ENCODE peak calls at places on chromosomes 1 and 21, in four cellular contexts. One of them, this sample, is unnamed.

GRCh38 chr1:10634428-10635384 is 160.0 kb downstream of the PEX14 start:
- DNase-seq in SHP77: no peak
- DNase-seq in GF-D8: no peak
- DNase-seq in HT1080: no peak
- DNase-seq in this sample: no peak

GRCh38 chr1:229148041-229148671 is 122.8 kb upstream of the RAB4A start:
- DNase-seq in GF-D8: peak; percentile 83
- DNase-seq in HT1080: peak; percentile 15
- DNase-seq in SHP77: peak; percentile 47
- DNase-seq in this sample: peak; percentile 94

GRCh38 chr1:77446841-77447555 is 165.2 kb downstream of the AK5 start:
- DNase-seq in SHP77: no peak
- DNase-seq in HT1080: no peak
- DNase-seq in GF-D8: no peak
- DNase-seq in this sample: no peak

GRCh38 chr1:38045431-38046332 is 911 bp downstream of the POU3F1 start:
- DNase-seq in SHP77: no peak
- DNase-seq in HT1080: no peak
- DNase-seq in GF-D8: no peak
- DNase-seq in this sample: no peak

GRCh38 chr1:1083181-1084027 is 9.3 kb upstream of the RNF223 start:
- DNase-seq in HT1080: no peak
- DNase-seq in SHP77: no peak
- DNase-seq in GF-D8: no peak
- DNase-seq in this sample: no peak

GRCh38 chr1:203607169-203607873 is 19.3 kb upstream of the ATP2B4 start:
- DNase-seq in HT1080: peak; percentile 96
- DNase-seq in GF-D8: peak; percentile 50
- DNase-seq in SHP77: no peak
- DNase-seq in this sample: no peak

GRCh38 chr1:18951818-18952391 is 4.6 kb downstream of the IFFO2 start:
- DNase-seq in SHP77: no peak
- DNase-seq in GF-D8: peak; percentile 8
- DNase-seq in HT1080: no peak
- DNase-seq in this sample: no peak

GRCh38 chr1:181476581-181476980 is 6.7 kb upstream of the CACNA1E start:
- DNase-seq in GF-D8: no peak
- DNase-seq in SHP77: no peak
- DNase-seq in HT1080: no peak
- DNase-seq in this sample: no peak

GRCh38 chr1:79859212-79859948 is 852.9 kb upstream of the ADGRL4 start:
- DNase-seq in SHP77: no peak
- DNase-seq in HT1080: peak; percentile 70
- DNase-seq in GF-D8: no peak
- DNase-seq in this sample: no peak

GRCh38 chr1:228282329-228283042 is 74.6 kb downstream of the OBSCN start:
- DNase-seq in GF-D8: no peak
- DNase-seq in HT1080: peak; percentile 17
- DNase-seq in SHP77: no peak
- DNase-seq in this sample: no peak

GRCh38 chr1:247487057-247487456 is 29.2 kb upstream of the OR2B11 start:
- DNase-seq in GF-D8: peak; percentile 54
- DNase-seq in HT1080: peak; percentile 50
- DNase-seq in SHP77: peak; percentile 23
- DNase-seq in this sample: peak; percentile 20

GRCh38 chr1:94755675-94756074 is 64.5 kb upstream of the SLC44A3 start:
- DNase-seq in GF-D8: peak; percentile 32
- DNase-seq in HT1080: peak; percentile 52
- DNase-seq in SHP77: peak; percentile 37
- DNase-seq in this sample: peak; percentile 81

GRCh38 chr1:5508669-5509330 is 483.4 kb downstream of the NPHP4 start:
- DNase-seq in GF-D8: no peak
- DNase-seq in HT1080: no peak
- DNase-seq in SHP77: no peak
- DNase-seq in this sample: no peak

GRCh38 chr1:92970990-92971689 is 9.9 kb upstream of the DIPK1A start:
- DNase-seq in GF-D8: no peak
- DNase-seq in HT1080: no peak
- DNase-seq in SHP77: no peak
- DNase-seq in this sample: no peak

GRCh38 chr1:182739545-182739944 is 50.0 kb upstream of the NPL start:
- DNase-seq in HT1080: no peak
- DNase-seq in SHP77: peak; percentile 49
- DNase-seq in GF-D8: no peak
- DNase-seq in this sample: peak; percentile 44

GRCh38 chr21:33380483-33380998 is 22.7 kb upstream of the IFNGR2 start:
- DNase-seq in SHP77: peak; percentile 77
- DNase-seq in GF-D8: peak; percentile 84
- DNase-seq in HT1080: peak; percentile 98
- DNase-seq in this sample: peak; percentile 75

GRCh38 chr1:223245983-223246382 is 102.9 kb upstream of the TLR5 start:
- DNase-seq in SHP77: no peak
- DNase-seq in HT1080: no peak
- DNase-seq in GF-D8: no peak
- DNase-seq in this sample: no peak

GRCh38 chr1:87335175-87335992 is 6.7 kb downstream of the LMO4 start:
- DNase-seq in SHP77: peak; percentile 57
- DNase-seq in GF-D8: peak; percentile 43
- DNase-seq in HT1080: peak; percentile 55
- DNase-seq in this sample: peak; percentile 9

GRCh38 chr1:215744419-215744818 is 177.3 kb downstream of the KCTD3 start:
- DNase-seq in SHP77: no peak
- DNase-seq in GF-D8: no peak
- DNase-seq in HT1080: no peak
- DNase-seq in this sample: no peak

GRCh38 chr1:221758455-221758854 is 16.6 kb upstream of the DUSP10 start:
- DNase-seq in GF-D8: no peak
- DNase-seq in HT1080: no peak
- DNase-seq in SHP77: no peak
- DNase-seq in this sample: no peak

GRCh38 chr21:44982558-44983244 is 42.9 kb downstream of the SLX9 start:
- DNase-seq in GF-D8: no peak
- DNase-seq in SHP77: no peak
- DNase-seq in HT1080: no peak
- DNase-seq in this sample: peak; percentile 80

GRCh38 chr1:152227310-152227928 is 3.4 kb upstream of the HRNR start:
- DNase-seq in HT1080: no peak
- DNase-seq in GF-D8: no peak
- DNase-seq in SHP77: no peak
- DNase-seq in this sample: no peak

GRCh38 chr1:31297273-31298247 is 728 bp downstream of the ZCCHC17 start:
- DNase-seq in GF-D8: no peak
- DNase-seq in HT1080: no peak
- DNase-seq in SHP77: no peak
- DNase-seq in this sample: peak; percentile 2

GRCh38 chr1:18365099-18365705 is 115.5 kb upstream of the KLHDC7A start:
- DNase-seq in GF-D8: no peak
- DNase-seq in SHP77: no peak
- DNase-seq in HT1080: no peak
- DNase-seq in this sample: no peak

GRCh38 chr1:62029704-62030103 is 164.9 kb upstream of the L1TD1 start:
- DNase-seq in GF-D8: no peak
- DNase-seq in HT1080: no peak
- DNase-seq in SHP77: no peak
- DNase-seq in this sample: peak; percentile 50

GRCh38 chr1:153670859-153671622 is at the start of gene ILF2:
- DNase-seq in HT1080: peak; percentile 100
- DNase-seq in SHP77: peak; percentile 100
- DNase-seq in GF-D8: peak; percentile 99
- DNase-seq in this sample: peak; percentile 99

GRCh38 chr1:116951175-116951935 is 41.6 kb downstream of the PTGFRN start:
- DNase-seq in GF-D8: no peak
- DNase-seq in HT1080: peak; percentile 67
- DNase-seq in SHP77: no peak
- DNase-seq in this sample: no peak

GRCh38 chr1:51754666-51755065 is 123.9 kb downstream of the NRDC start:
- DNase-seq in SHP77: no peak
- DNase-seq in GF-D8: no peak
- DNase-seq in HT1080: no peak
- DNase-seq in this sample: no peak

GRCh38 chr1:46719689-46720088 is 775 bp upstream of the EFCAB14 start:
- DNase-seq in SHP77: peak; percentile 12
- DNase-seq in HT1080: no peak
- DNase-seq in GF-D8: no peak
- DNase-seq in this sample: no peak

GRCh38 chr21:45971487-45972352 is 9.8 kb upstream of the COL6A1 start:
- DNase-seq in GF-D8: no peak
- DNase-seq in HT1080: no peak
- DNase-seq in SHP77: no peak
- DNase-seq in this sample: no peak

GRCh38 chr1:175597206-175597605 is 146.2 kb downstream of the TNR start:
- DNase-seq in GF-D8: no peak
- DNase-seq in HT1080: no peak
- DNase-seq in SHP77: no peak
- DNase-seq in this sample: no peak

This sample was measured in HepG2.